ENCODE peak calls at places on chromosomes 13 and 19, in six cellular contexts. S, M, K, W, Z and G are unnamed samples.

GRCh38 chr13:73248711-73249580 is 190.1 kb downstream of the KLF5 start:
- DNase-seq in K (no peak), Z (peak; percentile 57), W (peak; percentile 18), S (no peak), M (peak; percentile 64), G (no peak)

GRCh38 chr19:14580623-14581237 is 2.2 kb upstream of the CLEC17A start:
- DNase-seq in W (no peak), M (no peak), Z (no peak), K (no peak), S (no peak), G (no peak)

GRCh38 chr19:48962029-48962848 is 2.9 kb upstream of the FTL start:
- DNase-seq in K (peak; percentile 84), M (peak; percentile 79), Z (no peak), S (peak; percentile 90), W (peak; percentile 59), G (peak; percentile 96)

GRCh38 chr13:34570954-34571353 is 371.1 kb upstream of the NBEA start:
- DNase-seq in S (no peak), M (no peak), W (no peak), Z (no peak), K (no peak), G (no peak)

GRCh38 chr19:15252398-15253018 is 20.3 kb upstream of the EPHX3 start:
- DNase-seq in W (peak; percentile 46), S (no peak), Z (no peak), M (no peak), K (no peak), G (no peak)

GRCh38 chr13:29520671-29521070 is 74.8 kb downstream of the SLC7A1 start:
- DNase-seq in M (no peak), S (no peak), Z (no peak), W (no peak), K (no peak), G (no peak)

GRCh38 chr19:2145831-2146241 is 5.5 kb downstream of the AP3D1 start:
- DNase-seq in K (no peak), Z (no peak), S (no peak), W (no peak), M (no peak), G (no peak)

GRCh38 chr13:24220086-24220703 is 59.7 kb downstream of the SPATA13 start:
- DNase-seq in Z (peak; percentile 70), M (peak; percentile 61), W (peak; percentile 93), K (no peak), S (peak; percentile 59), G (no peak)

GRCh38 chr13:71672527-71672926 is 194.5 kb downstream of the DACH1 start:
- DNase-seq in K (no peak), Z (no peak), M (no peak), S (no peak), W (peak; percentile 46), G (no peak)

GRCh38 chr13:31160857-31161582 is 684 bp downstream of the HSPH1 start:
- DNase-seq in Z (no peak), W (peak; percentile 54), K (peak; percentile 90), S (peak; percentile 70), M (peak; percentile 60), G (peak; percentile 89)

GRCh38 chr13:100511422-100511821 is 77.2 kb downstream of the GGACT start:
- DNase-seq in M (no peak), S (no peak), Z (no peak), K (no peak), W (no peak), G (no peak)

GRCh38 chr19:47618771-47619170 is 9.8 kb downstream of the BICRA start:
- DNase-seq in Z (no peak), W (no peak), S (peak; percentile 44), K (no peak), M (no peak), G (no peak)
- H3K27ac ChIP-seq in Z (no peak overlapping the region), W (peak overlapping the region; percentile 93), S (no peak overlapping the region), K (no peak overlapping the region), M (peak overlapping the region; percentile 29), G (no peak overlapping the region)

GRCh38 chr13:109789262-109789661 is 2.9 kb upstream of the IRS2 start:
- DNase-seq in Z (no peak), K (no peak), M (no peak), W (no peak), S (no peak), G (no peak)
- TF ChIP-seq POLR2AphosphoS5 in Z (no peak), K (no peak), M (no peak), W (no peak), S (no peak), G (no peak)

GRCh38 chr19:4232614-4233281 is 3.4 kb downstream of the EBI3 start:
- DNase-seq in Z (no peak), M (no peak), K (no peak), W (no peak), S (no peak), G (no peak)
- H3K27me3 ChIP-seq in Z (no peaks in the 10 kb centered on the region), M (no peaks in the 10 kb centered on the region), K (no peaks in the 10 kb centered on the region), W (no peaks in the 10 kb centered on the region), S (peaks cover 48% of the 10 kb centered on the region), G (no peaks in the 10 kb centered on the region)

DNA sequence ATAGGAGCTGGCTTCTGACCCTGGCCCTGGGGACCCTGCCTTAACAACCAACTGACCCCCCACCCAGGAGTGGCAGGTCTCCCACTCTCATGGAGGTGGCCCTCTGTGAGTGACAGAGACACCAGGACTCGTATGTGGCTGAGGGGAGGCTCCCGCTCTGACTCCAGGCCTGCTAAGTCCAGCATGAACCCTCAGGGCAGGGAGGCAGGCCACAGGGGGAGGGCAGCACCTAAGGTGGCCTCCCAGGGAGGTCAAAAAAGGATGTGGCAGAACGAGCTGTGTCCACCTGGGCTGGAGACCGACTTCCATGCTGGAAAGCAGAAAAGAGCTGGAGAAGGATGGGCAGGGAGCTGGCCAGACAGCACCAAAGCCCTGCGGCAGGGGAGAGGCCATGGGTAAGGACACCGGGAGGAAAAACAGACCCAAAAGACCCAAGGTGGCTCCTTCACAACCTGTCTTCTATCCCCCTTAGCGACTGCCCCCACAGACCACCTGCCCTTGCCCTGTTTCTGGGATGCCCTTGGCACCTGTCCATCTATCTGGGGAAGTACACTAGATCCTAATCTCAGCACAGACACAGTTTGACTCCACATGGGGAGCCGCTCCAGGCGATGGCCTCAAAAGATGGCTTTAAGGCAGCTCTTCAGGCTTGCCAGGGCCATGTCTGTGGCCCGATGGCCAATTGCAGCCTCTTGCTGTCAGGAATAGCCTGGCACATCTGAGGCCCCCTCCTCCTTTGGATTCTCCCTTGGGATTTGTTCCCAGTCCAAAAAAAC is 10.5 kb upstream of the SLC35E1 start:
- DNase-seq in Z (no peak), W (no peak), S (no peak), M (no peak), K (no peak), G (no peak)
- H3K27ac ChIP-seq in Z (no peak overlapping the region), W (no peak overlapping the region), S (no peak overlapping the region), M (peak overlapping the region; percentile 22), K (no peak overlapping the region), G (no peak overlapping the region)